ENCODE peak calls at places on chromosomes 2 and 18, in seven cellular contexts. G is prostate gland; F is neuronal stem cell; I is fibroblast of lung; W is CD8-positive, alpha-beta T cell; S is tibial nerve; A is heart right ventricle. B is an unnamed sample.

GRCh38 chr2:198273670-198274069 is 469.3 kb downstream of the PLCL1 start:
- DNase-seq in G (no peak), F (no peak), I (peak; percentile 18), W (no peak), S (no peak), A (no peak), B (no peak)

GRCh38 chr2:8160959-8161358 is 520.9 kb upstream of the ID2 start:
- DNase-seq in G (no peak), F (no peak), I (no peak), W (no peak), S (no peak), A (no peak), B (no peak)

GRCh38 chr2:14634885-14635871 is 2.7 kb downstream of the LRATD1 start:
- DNase-seq in G (peak; percentile 90), F (peak; percentile 46), I (peak; percentile 72), W (no peak), S (peak; percentile 72), A (peak; percentile 76), B (peak; percentile 40)

GRCh38 chr2:131828164-131828561 is 300.5 kb downstream of the CCDC74A start:
- DNase-seq in G (no peak), F (no peak), I (no peak), W (no peak), S (no peak), A (no peak), B (no peak)

GRCh38 chr18:49751427-49752094 is 61.8 kb downstream of the ACAA2 start:
- DNase-seq in G (no peak), F (no peak), I (no peak), W (peak; percentile 46), S (no peak), A (no peak), B (no peak)

GRCh38 chr18:7177131-7177744 is 53.7 kb upstream of the LRRC30 start:
- DNase-seq in G (peak; percentile 47), F (peak; percentile 50), I (peak; percentile 65), W (no peak), S (peak; percentile 73), A (no peak), B (peak; percentile 60)

GRCh38 chr2:56741601-56742102 is 557.9 kb downstream of the CCDC85A start:
- DNase-seq in G (no peak), F (no peak), I (peak; percentile 97), W (no peak), S (no peak), A (peak; percentile 13), B (peak; percentile 95)

GRCh38 chr2:27369471-27370025 is 590 bp downstream of the EIF2B4 start:
- DNase-seq in G (no peak), F (no peak), I (peak; percentile 62), W (no peak), S (no peak), A (no peak), B (no peak)

GRCh38 chr2:192026064-192026715 is 168.5 kb downstream of the TMEFF2 start:
- DNase-seq in G (no peak), F (no peak), I (peak; percentile 6), W (no peak), S (no peak), A (no peak), B (peak; percentile 90)

GRCh38 chr18:70037453-70038061 is 89.9 kb upstream of the CD226 start:
- DNase-seq in G (no peak), F (no peak), I (no peak), W (no peak), S (no peak), A (no peak), B (no peak)

GRCh38 chr18:70036771-70037452 is 89.2 kb upstream of the CD226 start:
- DNase-seq in G (no peak), F (no peak), I (no peak), W (no peak), S (no peak), A (no peak), B (no peak)

GRCh38 chr18:70044626-70045025 is 97.0 kb upstream of the CD226 start:
- DNase-seq in G (no peak), F (no peak), I (peak; percentile 99), W (no peak), S (no peak), A (no peak), B (peak; percentile 92)

GRCh38 chr18:70039186-70039585 is 91.5 kb upstream of the CD226 start:
- DNase-seq in G (no peak), F (no peak), I (no peak), W (no peak), S (no peak), A (no peak), B (no peak)

GRCh38 chr18:70041459-70042020 is 93.9 kb upstream of the CD226 start:
- DNase-seq in G (no peak), F (no peak), I (no peak), W (no peak), S (no peak), A (no peak), B (no peak)
- H3K4me1 ChIP-seq in G (no peaks in the 10 kb centered on the region), F (no peaks in the 10 kb centered on the region), I (peaks cover 9% of the 10 kb centered on the region), W (no peaks in the 10 kb centered on the region), S (peaks cover under 1% of the 10 kb centered on the region), A (no peaks in the 10 kb centered on the region), B (peaks cover 2% of the 10 kb centered on the region)

GRCh38 chr18:3624546-3624817 is 174.5 kb downstream of the TGIF1 start:
- DNase-seq in G (no peak), F (no peak), I (no peak), W (no peak), S (no peak), A (no peak), B (no peak)
- H3K4me1 ChIP-seq in G (peaks cover 5% of the 10 kb centered on the region), F (peaks cover 16% of the 10 kb centered on the region), I (peaks cover 23% of the 10 kb centered on the region), W (peaks cover 16% of the 10 kb centered on the region), S (peaks cover 36% of the 10 kb centered on the region), A (peaks cover 19% of the 10 kb centered on the region), B (peaks cover 26% of the 10 kb centered on the region)

GRCh38 chr2:74499940-74500577 is 656 bp upstream of the LBX2 start:
- DNase-seq in G (no peak), F (no peak), I (no peak), W (no peak), S (no peak), A (no peak), B (no peak)
- H3K4me1 ChIP-seq in G (no peaks in the 10 kb centered on the region), F (peaks cover 21% of the 10 kb centered on the region), I (peaks cover 9% of the 10 kb centered on the region), W (peaks cover 50% of the 10 kb centered on the region), S (peaks cover 64% of the 10 kb centered on the region), A (peaks cover 46% of the 10 kb centered on the region), B (peaks cover 49% of the 10 kb centered on the region)

GRCh38 chr2:114040816-114041215 is 150.9 kb downstream of the ACTR3 start:
- DNase-seq in G (no peak), F (no peak), I (no peak), W (no peak), S (no peak), A (no peak), B (no peak)

GRCh38 chr2:114044985-114045384 is 155.1 kb downstream of the ACTR3 start:
- DNase-seq in G (no peak), F (no peak), I (no peak), W (no peak), S (no peak), A (no peak), B (no peak)

GRCh38 chr2:114038710-114039109 is 148.8 kb downstream of the ACTR3 start:
- DNase-seq in G (no peak), F (no peak), I (no peak), W (no peak), S (no peak), A (no peak), B (no peak)

DNA sequence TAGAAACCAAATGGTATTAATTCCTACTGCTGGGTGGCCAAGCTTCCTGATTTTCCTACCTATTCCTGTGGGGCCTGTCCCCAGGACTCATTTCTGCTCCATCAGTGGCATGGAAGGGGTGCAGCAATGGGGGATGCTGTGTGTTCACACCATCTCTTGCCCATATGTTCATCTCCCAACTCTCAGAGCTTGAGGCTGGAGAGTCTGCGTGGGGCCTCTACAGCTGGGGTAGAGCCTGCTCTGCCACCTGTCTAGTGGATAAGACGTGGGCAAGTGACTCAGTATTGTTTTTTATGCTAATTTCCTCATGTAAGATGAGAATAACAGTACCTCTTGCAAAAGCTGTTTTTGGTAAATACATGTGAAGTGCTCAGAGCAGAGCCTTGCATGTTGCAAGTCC is 149.8 kb downstream of the ACTR3 start:
- DNase-seq in G (no peak), F (no peak), I (no peak), W (no peak), S (no peak), A (no peak), B (no peak)
- H3K4me1 ChIP-seq in G (no peaks in the 10 kb centered on the region), F (peaks cover 2% of the 10 kb centered on the region), I (no peaks in the 10 kb centered on the region), W (no peaks in the 10 kb centered on the region), S (no peaks in the 10 kb centered on the region), A (no peaks in the 10 kb centered on the region), B (no peaks in the 10 kb centered on the region)

GRCh38 chr2:65061146-65061909 is 5.1 kb downstream of the CEP68 start:
- DNase-seq in G (no peak), F (no peak), I (no peak), W (no peak), S (no peak), A (no peak), B (no peak)
- H3K4me1 ChIP-seq in G (peaks cover 4% of the 10 kb centered on the region), F (no peaks in the 10 kb centered on the region), I (peaks cover 14% of the 10 kb centered on the region), W (peaks cover 51% of the 10 kb centered on the region), S (peaks cover 76% of the 10 kb centered on the region), A (peaks cover 53% of the 10 kb centered on the region), B (peaks cover 11% of the 10 kb centered on the region)

GRCh38 chr2:172448544-172449267 is 21.3 kb downstream of the ITGA6 start:
- DNase-seq in G (peak; percentile 59), F (no peak), I (no peak), W (no peak), S (no peak), A (no peak), B (no peak)
- H3K4me1 ChIP-seq in G (peaks cover 14% of the 10 kb centered on the region), F (peaks cover 4% of the 10 kb centered on the region), I (no peaks in the 10 kb centered on the region), W (peaks cover 74% of the 10 kb centered on the region), S (peaks cover 91% of the 10 kb centered on the region), A (peaks cover 30% of the 10 kb centered on the region), B (peaks cover 4% of the 10 kb centered on the region)

B was measured in mesenchymal stem cell.